ENCODE peak calls at places on chromosomes 11 and 22, in eight cellular contexts. One of them, this sample, is unnamed.

GRCh38 chr22:31613904-31614296 is 48.1 kb downstream of the PISD start:
- DNase-seq in lower lobe of right lung: no peak
- DNase-seq in tibial nerve: no peak
- DNase-seq in bronchial epithelial cell: no peak
- DNase-seq in mammary epithelial cell: no peak
- DNase-seq in adrenal gland: no peak
- DNase-seq in cardiac fibroblast: no peak
- DNase-seq in ovary: no peak
- DNase-seq in this sample: no peak

GRCh38 chr11:121374286-121374985 is 77.7 kb upstream of the SORL1 start:
- DNase-seq in lower lobe of right lung: no peak
- DNase-seq in tibial nerve: no peak
- DNase-seq in bronchial epithelial cell: no peak
- DNase-seq in mammary epithelial cell: no peak
- DNase-seq in adrenal gland: no peak
- DNase-seq in cardiac fibroblast: no peak
- DNase-seq in ovary: no peak
- DNase-seq in this sample: no peak

GRCh38 chr11:25037431-25037830 is 540.6 kb downstream of the LUZP2 start:
- DNase-seq in lower lobe of right lung: no peak
- DNase-seq in tibial nerve: no peak
- DNase-seq in bronchial epithelial cell: no peak
- DNase-seq in mammary epithelial cell: no peak
- DNase-seq in adrenal gland: no peak
- DNase-seq in cardiac fibroblast: no peak
- DNase-seq in ovary: no peak
- DNase-seq in this sample: no peak

GRCh38 chr22:19178065-19178658 is 374 bp downstream of the SLC25A1 start:
- DNase-seq in lower lobe of right lung: peak; percentile 74
- DNase-seq in tibial nerve: no peak
- DNase-seq in bronchial epithelial cell: peak; percentile 8
- DNase-seq in mammary epithelial cell: peak; percentile 47
- DNase-seq in adrenal gland: peak; percentile 61
- DNase-seq in cardiac fibroblast: peak; percentile 36
- DNase-seq in ovary: no peak
- DNase-seq in this sample: no peak

GRCh38 chr11:94132152-94132558 is 3.5 kb downstream of the PANX1 start:
- DNase-seq in lower lobe of right lung: no peak
- DNase-seq in tibial nerve: no peak
- DNase-seq in bronchial epithelial cell: peak; percentile 96
- DNase-seq in mammary epithelial cell: peak; percentile 92
- DNase-seq in adrenal gland: no peak
- DNase-seq in cardiac fibroblast: peak; percentile 85
- DNase-seq in ovary: no peak
- DNase-seq in this sample: peak; percentile 67

GRCh38 chr11:35347921-35348331 is 71.4 kb downstream of the SLC1A2 start:
- DNase-seq in lower lobe of right lung: no peak
- DNase-seq in tibial nerve: no peak
- DNase-seq in bronchial epithelial cell: peak; percentile 45
- DNase-seq in mammary epithelial cell: peak; percentile 51
- DNase-seq in adrenal gland: no peak
- DNase-seq in cardiac fibroblast: no peak
- DNase-seq in ovary: no peak
- DNase-seq in this sample: peak; percentile 91

GRCh38 chr11:119782021-119782420 is 53.0 kb upstream of the NECTIN1 start:
- DNase-seq in lower lobe of right lung: peak; percentile 0
- DNase-seq in tibial nerve: no peak
- DNase-seq in bronchial epithelial cell: no peak
- DNase-seq in mammary epithelial cell: no peak
- DNase-seq in adrenal gland: no peak
- DNase-seq in cardiac fibroblast: no peak
- DNase-seq in ovary: no peak
- DNase-seq in this sample: no peak

GRCh38 chr11:64284048-64284961 is at the start of gene BAD:
- DNase-seq in lower lobe of right lung: peak; percentile 96
- DNase-seq in tibial nerve: peak; percentile 91
- DNase-seq in bronchial epithelial cell: peak; percentile 76
- DNase-seq in mammary epithelial cell: peak; percentile 88
- DNase-seq in adrenal gland: peak; percentile 97
- DNase-seq in cardiac fibroblast: peak; percentile 93
- DNase-seq in ovary: peak; percentile 97
- DNase-seq in this sample: no peak

GRCh38 chr22:23268139-23268712 is 87.9 kb downstream of the BCR start:
- DNase-seq in lower lobe of right lung: no peak
- DNase-seq in tibial nerve: no peak
- DNase-seq in bronchial epithelial cell: no peak
- DNase-seq in mammary epithelial cell: no peak
- DNase-seq in adrenal gland: no peak
- DNase-seq in cardiac fibroblast: no peak
- DNase-seq in ovary: no peak
- DNase-seq in this sample: no peak

GRCh38 chr22:24169439-24170058 is 11.7 kb upstream of the SUSD2 start:
- DNase-seq in lower lobe of right lung: no peak
- DNase-seq in tibial nerve: no peak
- DNase-seq in bronchial epithelial cell: no peak
- DNase-seq in mammary epithelial cell: no peak
- DNase-seq in adrenal gland: no peak
- DNase-seq in cardiac fibroblast: no peak
- DNase-seq in ovary: no peak
- DNase-seq in this sample: no peak

GRCh38 chr11:126034026-126034822 is 28.4 kb downstream of the CDON start:
- DNase-seq in lower lobe of right lung: no peak
- DNase-seq in tibial nerve: no peak
- DNase-seq in bronchial epithelial cell: no peak
- DNase-seq in mammary epithelial cell: no peak
- DNase-seq in adrenal gland: no peak
- DNase-seq in cardiac fibroblast: no peak
- DNase-seq in ovary: no peak
- DNase-seq in this sample: no peak

GRCh38 chr22:19869497-19870152 is 15.0 kb upstream of the GNB1L start:
- DNase-seq in lower lobe of right lung: peak; percentile 31
- DNase-seq in tibial nerve: peak; percentile 10
- DNase-seq in bronchial epithelial cell: no peak
- DNase-seq in mammary epithelial cell: no peak
- DNase-seq in adrenal gland: peak; percentile 17
- DNase-seq in cardiac fibroblast: no peak
- DNase-seq in ovary: peak; percentile 10
- DNase-seq in this sample: no peak

GRCh38 chr22:41177626-41178424 is 27.3 kb upstream of the L3MBTL2 start:
- DNase-seq in lower lobe of right lung: no peak
- DNase-seq in tibial nerve: no peak
- DNase-seq in bronchial epithelial cell: no peak
- DNase-seq in mammary epithelial cell: no peak
- DNase-seq in adrenal gland: no peak
- DNase-seq in cardiac fibroblast: no peak
- DNase-seq in ovary: no peak
- DNase-seq in this sample: no peak

DNA sequence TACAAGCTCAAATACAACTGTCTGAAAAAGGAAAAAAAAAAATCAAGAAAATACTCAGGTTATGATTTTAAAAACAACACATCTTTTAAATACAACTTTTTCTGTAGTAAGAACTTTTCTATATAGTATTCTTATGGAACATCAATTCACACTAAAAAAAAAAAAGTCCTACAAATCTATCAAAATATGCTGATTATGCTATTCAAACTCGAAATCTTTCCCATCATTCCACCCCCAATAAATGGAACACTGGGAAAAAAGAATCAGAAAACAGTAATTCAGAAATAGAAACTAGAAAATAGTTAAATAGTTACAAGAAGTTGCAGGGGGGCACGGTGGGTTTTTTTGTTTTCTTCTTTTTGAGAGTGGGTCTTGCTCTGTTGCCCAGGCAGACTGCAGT is 77.4 kb downstream of the PICALM start:
- DNase-seq in lower lobe of right lung: no peak
- DNase-seq in tibial nerve: no peak
- DNase-seq in bronchial epithelial cell: no peak
- DNase-seq in mammary epithelial cell: no peak
- DNase-seq in adrenal gland: no peak
- DNase-seq in cardiac fibroblast: no peak
- DNase-seq in ovary: no peak
- DNase-seq in this sample: no peak
- TF ChIP-seq CTCF in lower lobe of right lung: no peak
- TF ChIP-seq CTCF in tibial nerve: no peak
- TF ChIP-seq CTCF in bronchial epithelial cell: no peak
- TF ChIP-seq CTCF in mammary epithelial cell: no peak
- TF ChIP-seq CTCF in adrenal gland: no peak
- TF ChIP-seq CTCF in cardiac fibroblast: no peak
- TF ChIP-seq CTCF in ovary: no peak
- TF ChIP-seq CTCF in this sample: no peak

GRCh38 chr22:45314054-45314721 is 4.5 kb downstream of the FAM118A start:
- DNase-seq in lower lobe of right lung: no peak
- DNase-seq in tibial nerve: no peak
- DNase-seq in bronchial epithelial cell: no peak
- DNase-seq in mammary epithelial cell: no peak
- DNase-seq in adrenal gland: no peak
- DNase-seq in cardiac fibroblast: no peak
- DNase-seq in ovary: no peak
- DNase-seq in this sample: no peak
- H3K4me3 ChIP-seq in lower lobe of right lung: no peak overlapping the region
- H3K4me3 ChIP-seq in tibial nerve: no peak overlapping the region
- H3K4me3 ChIP-seq in bronchial epithelial cell: no peak overlapping the region
- H3K4me3 ChIP-seq in mammary epithelial cell: no peak overlapping the region
- H3K4me3 ChIP-seq in adrenal gland: no peak overlapping the region
- H3K4me3 ChIP-seq in cardiac fibroblast: no peak overlapping the region
- H3K4me3 ChIP-seq in ovary: no peak overlapping the region
- H3K4me3 ChIP-seq in this sample: no peak overlapping the region

DNA sequence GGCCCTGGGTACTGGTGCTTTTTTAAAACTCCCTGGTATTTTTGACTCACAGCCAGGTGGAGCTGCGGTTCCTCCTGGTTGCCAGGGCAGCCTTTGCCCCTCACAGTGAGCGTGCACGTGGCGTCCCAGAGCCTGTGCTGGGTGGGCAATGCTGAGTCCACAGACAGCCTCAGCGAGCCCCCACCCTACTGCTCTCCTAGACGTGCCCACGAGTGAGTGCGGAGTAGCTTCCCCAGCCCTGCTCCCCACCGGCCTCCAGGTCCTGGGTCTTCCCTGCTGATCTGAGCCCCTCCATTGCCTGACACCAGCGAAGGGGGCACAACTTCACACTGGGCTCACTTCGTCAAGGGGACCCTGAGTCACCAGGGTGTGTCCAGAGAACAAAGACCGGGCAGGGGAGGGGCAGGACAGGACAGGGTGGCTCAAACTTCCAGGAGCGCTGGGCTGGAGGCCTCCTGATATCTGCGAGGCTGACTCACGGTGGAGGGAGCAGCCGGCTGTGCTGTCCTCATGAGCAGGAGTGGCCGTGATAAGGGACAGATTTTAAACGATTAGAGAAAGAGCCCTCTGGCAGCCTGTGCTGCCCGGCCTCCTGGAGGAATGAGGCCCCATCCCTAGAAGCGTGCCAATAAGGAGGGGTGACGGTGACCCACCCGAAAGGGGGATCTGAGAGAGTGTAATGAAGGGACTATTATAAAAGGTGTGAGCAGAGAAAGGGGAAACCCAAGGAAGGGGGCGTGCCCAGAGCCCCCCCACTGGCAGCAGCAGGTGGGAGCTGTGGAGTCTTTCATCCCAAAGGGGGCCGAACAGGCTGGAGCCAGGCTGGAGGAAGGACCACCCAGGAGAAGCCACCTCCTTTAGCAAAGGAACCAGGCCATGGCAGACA is 129.3 kb upstream of the FGF3 start:
- DNase-seq in lower lobe of right lung: no peak
- DNase-seq in tibial nerve: no peak
- DNase-seq in bronchial epithelial cell: peak; percentile 61
- DNase-seq in mammary epithelial cell: peak; percentile 87
- DNase-seq in adrenal gland: no peak
- DNase-seq in cardiac fibroblast: peak; percentile 47
- DNase-seq in ovary: no peak
- DNase-seq in this sample: no peak
- TF ChIP-seq CTCF in lower lobe of right lung: no peak
- TF ChIP-seq CTCF in tibial nerve: no peak
- TF ChIP-seq CTCF in bronchial epithelial cell: peak; percentile 41
- TF ChIP-seq CTCF in mammary epithelial cell: no peak
- TF ChIP-seq CTCF in adrenal gland: no peak
- TF ChIP-seq CTCF in cardiac fibroblast: no peak
- TF ChIP-seq CTCF in ovary: no peak
- TF ChIP-seq CTCF in this sample: no peak

GRCh38 chr22:38312261-38312800 is 4.9 kb downstream of the CSNK1E start:
- DNase-seq in lower lobe of right lung: no peak
- DNase-seq in tibial nerve: no peak
- DNase-seq in bronchial epithelial cell: peak; percentile 73
- DNase-seq in mammary epithelial cell: peak; percentile 72
- DNase-seq in adrenal gland: no peak
- DNase-seq in cardiac fibroblast: no peak
- DNase-seq in ovary: no peak
- DNase-seq in this sample: no peak

GRCh38 chr22:38311331-38311635 is 6.0 kb downstream of the CSNK1E start:
- DNase-seq in lower lobe of right lung: no peak
- DNase-seq in tibial nerve: no peak
- DNase-seq in bronchial epithelial cell: no peak
- DNase-seq in mammary epithelial cell: no peak
- DNase-seq in adrenal gland: no peak
- DNase-seq in cardiac fibroblast: peak; percentile 72
- DNase-seq in ovary: no peak
- DNase-seq in this sample: no peak

GRCh38 chr22:38308791-38309498 is 8.3 kb downstream of the CSNK1E start:
- DNase-seq in lower lobe of right lung: no peak
- DNase-seq in tibial nerve: no peak
- DNase-seq in bronchial epithelial cell: no peak
- DNase-seq in mammary epithelial cell: no peak
- DNase-seq in adrenal gland: no peak
- DNase-seq in cardiac fibroblast: no peak
- DNase-seq in ovary: no peak
- DNase-seq in this sample: no peak

GRCh38 chr22:38310518-38311330 is 6.5 kb downstream of the CSNK1E start:
- DNase-seq in lower lobe of right lung: no peak
- DNase-seq in tibial nerve: no peak
- DNase-seq in bronchial epithelial cell: no peak
- DNase-seq in mammary epithelial cell: no peak
- DNase-seq in adrenal gland: no peak
- DNase-seq in cardiac fibroblast: peak; percentile 55
- DNase-seq in ovary: no peak
- DNase-seq in this sample: no peak

GRCh38 chr22:38309614-38310517 is 7.4 kb downstream of the CSNK1E start:
- DNase-seq in lower lobe of right lung: no peak
- DNase-seq in tibial nerve: no peak
- DNase-seq in bronchial epithelial cell: no peak
- DNase-seq in mammary epithelial cell: no peak
- DNase-seq in adrenal gland: no peak
- DNase-seq in cardiac fibroblast: peak; percentile 50
- DNase-seq in ovary: no peak
- DNase-seq in this sample: no peak
- H3K4me3 ChIP-seq in lower lobe of right lung: no peak overlapping the region
- H3K4me3 ChIP-seq in tibial nerve: no peak overlapping the region
- H3K4me3 ChIP-seq in bronchial epithelial cell: no peak overlapping the region
- H3K4me3 ChIP-seq in mammary epithelial cell: no peak overlapping the region
- H3K4me3 ChIP-seq in adrenal gland: no peak overlapping the region
- H3K4me3 ChIP-seq in cardiac fibroblast: peak overlapping the region; percentile 10
- H3K4me3 ChIP-seq in ovary: no peak overlapping the region
- H3K4me3 ChIP-seq in this sample: no peak overlapping the region

GRCh38 chr11:113806403-113806802 is 26.8 kb downstream of the CLDN25 start:
- DNase-seq in lower lobe of right lung: no peak
- DNase-seq in tibial nerve: no peak
- DNase-seq in bronchial epithelial cell: peak; percentile 29
- DNase-seq in mammary epithelial cell: peak; percentile 21
- DNase-seq in adrenal gland: no peak
- DNase-seq in cardiac fibroblast: peak; percentile 43
- DNase-seq in ovary: no peak
- DNase-seq in this sample: peak; percentile 4
- TF ChIP-seq CTCF in lower lobe of right lung: peak; percentile 30
- TF ChIP-seq CTCF in tibial nerve: no peak
- TF ChIP-seq CTCF in bronchial epithelial cell: peak; percentile 51
- TF ChIP-seq CTCF in mammary epithelial cell: peak; percentile 48
- TF ChIP-seq CTCF in adrenal gland: peak; percentile 30
- TF ChIP-seq CTCF in cardiac fibroblast: peak; percentile 61
- TF ChIP-seq CTCF in ovary: no peak
- TF ChIP-seq CTCF in this sample: peak; percentile 43